ENCODE peak calls at places on chromosome 15, in six cellular contexts. M is neural progenitor cell, J is B cell, K is heart left ventricle, Y is astrocyte, C is cardiac fibroblast. A is an unnamed sample.

GRCh38 chr15:79451361-79451999 is 19.3 kb downstream of the MINAR1 start:
- DNase-seq in M (peak; percentile 52), J (no peak), K (no peak), Y (no peak), C (no peak), A (no peak)

GRCh38 chr15:80059786-80060489 is 462 bp downstream of the ZFAND6 start:
- DNase-seq in M (peak; percentile 90), J (peak; percentile 94), K (no peak), Y (peak; percentile 8), C (no peak), A (peak; percentile 85)

GRCh38 chr15:27492021-27492621 is 521.1 kb downstream of the GABRG3 start:
- DNase-seq in M (peak; percentile 59), J (no peak), K (no peak), Y (peak; percentile 97), C (no peak), A (no peak)

GRCh38 chr15:35705885-35706590 is 160.1 kb upstream of the DPH6 start:
- DNase-seq in M (no peak), J (no peak), K (peak; percentile 50), Y (peak; percentile 78), C (peak; percentile 30), A (no peak)

GRCh38 chr15:82894971-82895520 is 57.5 kb downstream of the HOMER2 start:
- DNase-seq in M (peak; percentile 78), J (no peak), K (no peak), Y (peak; percentile 55), C (no peak), A (no peak)

GRCh38 chr15:69149803-69150202 is 10.6 kb upstream of the GLCE start:
- DNase-seq in M (no peak), J (no peak), K (no peak), Y (no peak), C (no peak), A (no peak)

GRCh38 chr15:29123991-29124390 is 145.6 kb downstream of the NSMCE3 start:
- DNase-seq in M (no peak), J (no peak), K (peak; percentile 12), Y (no peak), C (no peak), A (no peak)

GRCh38 chr15:62648954-62649353 is 393.6 kb upstream of the TPM1 start:
- DNase-seq in M (no peak), J (no peak), K (peak; percentile 46), Y (no peak), C (peak; percentile 47), A (peak; percentile 31)

GRCh38 chr15:22918056-22918455 is 62.1 kb downstream of the CYFIP1 start:
- DNase-seq in M (no peak), J (no peak), K (no peak), Y (peak; percentile 26), C (peak; percentile 63), A (no peak)

GRCh38 chr15:30859091-30859874 is 44.4 kb upstream of the FAN1 start:
- DNase-seq in M (peak; percentile 49), J (peak; percentile 24), K (no peak), Y (peak; percentile 4), C (peak; percentile 62), A (peak; percentile 35)

GRCh38 chr15:41535529-41535928 is 8.5 kb downstream of the RPAP1 start:
- DNase-seq in M (no peak), J (no peak), K (no peak), Y (no peak), C (no peak), A (no peak)

GRCh38 chr15:90320062-90320884 is 31.8 kb upstream of the ZNF774 start:
- DNase-seq in M (peak; percentile 94), J (peak; percentile 78), K (peak; percentile 85), Y (peak; percentile 78), C (peak; percentile 95), A (peak; percentile 84)

GRCh38 chr15:89171136-89172072 is 50.0 kb downstream of the RLBP1 start:
- DNase-seq in M (peak; percentile 77), J (no peak), K (no peak), Y (peak; percentile 42), C (peak; percentile 63), A (no peak)

GRCh38 chr15:98737122-98737521 is 88.8 kb downstream of the IGF1R start:
- DNase-seq in M (no peak), J (no peak), K (no peak), Y (no peak), C (no peak), A (no peak)

GRCh38 chr15:62889141-62889661 is 153.3 kb upstream of the TPM1 start:
- DNase-seq in M (no peak), J (no peak), K (no peak), Y (no peak), C (no peak), A (no peak)

GRCh38 chr15:54810496-54810895 is 386.2 kb downstream of the RSL24D1 start:
- DNase-seq in M (no peak), J (no peak), K (no peak), Y (no peak), C (no peak), A (no peak)

GRCh38 chr15:90362936-90363212 is 10.8 kb downstream of the ZNF774 start:
- DNase-seq in M (no peak), J (no peak), K (no peak), Y (peak; percentile 91), C (peak; percentile 93), A (no peak)

GRCh38 chr15:65323071-65323511 is 18.6 kb downstream of the RNU5B-1 start:
- DNase-seq in M (peak; percentile 62), J (no peak), K (peak; percentile 86), Y (peak; percentile 22), C (peak; percentile 38), A (no peak)

GRCh38 chr15:57920916-57921315 is 144.6 kb downstream of the ALDH1A2 start:
- DNase-seq in M (no peak), J (no peak), K (no peak), Y (no peak), C (peak; percentile 46), A (no peak)

GRCh38 chr15:36755341-36755740 is 175.9 kb downstream of the CDIN1 start:
- DNase-seq in M (no peak), J (no peak), K (no peak), Y (no peak), C (no peak), A (no peak)

GRCh38 chr15:21260966-21261395 is 179.3 kb downstream of the POTEB3 start:
- DNase-seq in M (no peak), J (no peak), K (peak; percentile 17), Y (no peak), C (no peak), A (no peak)

GRCh38 chr15:68003297-68003696 is 50.8 kb upstream of the PIAS1 start:
- DNase-seq in M (no peak), J (no peak), K (no peak), Y (no peak), C (no peak), A (no peak)

GRCh38 chr15:23073890-23074631 is 34.7 kb upstream of the TUBGCP5 start:
- DNase-seq in M (no peak), J (no peak), K (no peak), Y (no peak), C (no peak), A (no peak)

GRCh38 chr15:66841953-66842681 is 140.1 kb downstream of the SMAD6 start:
- DNase-seq in M (peak; percentile 81), J (peak; percentile 85), K (peak; percentile 92), Y (peak; percentile 83), C (peak; percentile 93), A (peak; percentile 38)

DNA sequence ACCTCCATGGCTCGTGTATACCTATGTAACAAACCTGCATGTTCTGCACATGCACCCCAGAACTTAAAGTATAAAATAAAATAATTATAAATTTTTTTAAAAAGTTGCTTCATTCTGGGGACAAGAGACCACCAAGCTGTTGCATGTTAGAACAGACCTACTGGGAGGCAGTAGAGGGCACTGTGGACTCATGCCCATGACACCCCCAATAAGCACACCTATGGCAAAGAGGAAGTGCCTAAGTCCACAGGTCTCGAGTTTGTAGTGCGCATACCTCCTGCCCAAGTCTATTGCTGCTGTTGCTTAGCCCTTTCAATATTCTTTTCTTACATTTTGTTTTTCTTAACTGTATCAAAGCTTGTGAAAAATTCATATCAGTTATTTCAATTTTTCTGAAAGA is 267.9 kb upstream of the THBS1 start:
- DNase-seq in M (peak; percentile 35), J (no peak), K (no peak), Y (no peak), C (peak; percentile 35), A (peak; percentile 10)
- TF ChIP-seq CTCF in M (peak; percentile 41), J (no peak), K (peak; percentile 47), Y (no peak), C (peak; percentile 27), A (peak; percentile 39)

DNA sequence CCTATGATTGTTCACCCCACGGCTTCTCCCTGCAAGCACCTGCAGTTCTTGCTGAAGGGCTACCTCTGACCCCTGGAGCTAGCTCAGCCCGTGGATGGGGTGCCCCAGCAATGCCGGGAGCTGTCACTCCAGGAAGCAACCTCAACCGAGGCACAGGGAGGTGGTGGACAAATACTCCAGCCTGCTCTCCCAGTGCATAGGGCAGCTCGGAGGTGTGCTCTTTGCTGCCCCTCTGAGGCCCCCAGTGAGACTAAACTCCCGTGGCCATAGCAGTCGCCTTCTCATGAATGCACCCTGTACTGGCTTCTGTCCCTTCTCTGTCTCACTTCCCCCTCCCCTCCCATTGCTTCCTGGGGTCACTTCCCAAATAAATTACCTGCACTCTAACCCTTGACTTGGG is 48.5 kb downstream of the LINGO1 start:
- DNase-seq in M (peak; percentile 60), J (no peak), K (no peak), Y (no peak), C (no peak), A (no peak)
- TF ChIP-seq CTCF in M (peak; percentile 51), J (no peak), K (peak; percentile 21), Y (no peak), C (no peak), A (peak; percentile 10)

GRCh38 chr15:33009026-33009425 is 185.5 kb downstream of the FMN1 start:
- DNase-seq in M (no peak), J (no peak), K (no peak), Y (no peak), C (no peak), A (no peak)

GRCh38 chr15:33005582-33005981 is 188.9 kb downstream of the FMN1 start:
- DNase-seq in M (peak; percentile 34), J (no peak), K (no peak), Y (no peak), C (no peak), A (no peak)

GRCh38 chr15:33009603-33010002 is 184.9 kb downstream of the FMN1 start:
- DNase-seq in M (no peak), J (no peak), K (no peak), Y (no peak), C (no peak), A (no peak)

GRCh38 chr15:33008284-33009011 is 186.1 kb downstream of the FMN1 start:
- DNase-seq in M (no peak), J (no peak), K (no peak), Y (peak; percentile 98), C (peak; percentile 66), A (no peak)

DNA sequence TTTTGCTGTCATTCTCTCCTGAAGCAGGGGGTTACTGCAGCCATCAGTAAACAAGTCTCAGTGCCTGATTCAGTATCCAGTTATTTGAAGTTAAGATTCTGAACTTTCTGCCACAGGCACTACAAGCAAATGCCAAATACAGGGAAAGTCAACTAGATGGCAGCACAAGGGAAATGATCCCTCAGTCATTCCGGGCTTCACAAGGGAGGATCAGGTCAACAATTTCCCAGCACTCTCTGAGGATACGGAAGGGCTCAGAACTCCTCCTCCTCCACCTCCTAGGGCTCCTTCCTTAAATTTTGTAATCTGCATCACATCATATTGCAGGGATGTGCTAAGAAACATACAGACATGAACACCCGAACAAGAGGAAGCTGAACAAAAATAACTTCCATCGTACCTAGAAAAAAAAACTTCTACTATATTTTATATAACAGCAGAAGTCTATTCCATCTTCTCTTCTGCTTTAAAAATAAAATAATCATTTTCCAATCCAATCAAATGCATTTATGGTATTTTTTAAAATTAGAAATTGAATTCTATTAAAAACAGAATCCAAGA is 187.1 kb downstream of the FMN1 start:
- DNase-seq in M (peak; percentile 59), J (no peak), K (no peak), Y (peak; percentile 49), C (peak; percentile 70), A (no peak)
- TF ChIP-seq CTCF in M (peak; percentile 42), J (no peak), K (peak; percentile 31), Y (peak; percentile 22), C (peak; percentile 21), A (no peak)

GRCh38 chr15:59501531-59502113 is 63.6 kb downstream of the FAM81A start:
- DNase-seq in M (peak; percentile 78), J (no peak), K (no peak), Y (peak; percentile 25), C (peak; percentile 82), A (peak; percentile 64)
- TF ChIP-seq CTCF in M (peak; percentile 86), J (peak; percentile 64), K (peak; percentile 56), Y (peak; percentile 59), C (peak; percentile 78), A (peak; percentile 73)